ENCODE peak calls at places on chromosomes 3 and 15, in seven cellular contexts. Q is neural crest cell; T is effector CD8-positive, alpha-beta T cell; I is stimulated activated CD4-positive, alpha-beta T cell treated with anti-CD3 and anti-CD28 coated beads, Interleukin-1b, Interleukin-23, amount 100 ng/mL, for 1 hour; W is fibroblast of lung; O is IMR-90; P is stimulated activated CD8-positive, alpha-beta memory T cell treated with anti-CD3 and anti-CD28 coated beads, Interleukin-12 subunit alpha, Interleukin-12 subunit beta, amount 100 ng/mL, for 1 hour. F is an unnamed sample.

GRCh38 chr3:55364426-55364825 is 122.7 kb downstream of the WNT5A start:
- DNase-seq in O (no peak), Q (no peak), W (peak; percentile 83), I (no peak), T (no peak), P (no peak), F (peak; percentile 79)

GRCh38 chr3:25527796-25528195 is 99.7 kb downstream of the RARB start:
- DNase-seq in I (no peak), Q (no peak), W (peak; percentile 62), O (no peak), T (no peak), P (no peak), F (no peak)

GRCh38 chr15:66848116-66848515 is 146.1 kb downstream of the SMAD6 start:
- DNase-seq in T (no peak), I (no peak), W (no peak), P (no peak), Q (no peak), O (no peak), F (no peak)

GRCh38 chr3:128859573-128860154 is 19.8 kb upstream of the ACAD9 start:
- DNase-seq in I (no peak), W (no peak), P (no peak), Q (no peak), T (no peak), O (no peak), F (no peak)

GRCh38 chr3:180478695-180479094 is 123.3 kb upstream of the TTC14 start:
- DNase-seq in P (no peak), Q (no peak), T (no peak), O (no peak), W (no peak), I (no peak), F (no peak)

GRCh38 chr3:3015472-3016089 is 94.6 kb downstream of the IL5RA start:
- DNase-seq in P (no peak), O (peak; percentile 23), Q (peak; percentile 3), T (no peak), W (peak; percentile 7), I (no peak), F (no peak)

GRCh38 chr3:52310861-52311566 is 5.1 kb upstream of the DNAH1 start:
- DNase-seq in T (no peak), I (no peak), P (peak; percentile 21), W (no peak), Q (no peak), O (peak; percentile 12), F (no peak)

GRCh38 chr3:190811775-190812480 is 50.6 kb downstream of the GMNC start:
- DNase-seq in I (no peak), W (peak; percentile 44), O (peak; percentile 60), P (no peak), Q (peak; percentile 47), T (no peak), F (peak; percentile 11)

GRCh38 chr3:22981176-22981575 is 222.0 kb upstream of the UBE2E2 start:
- DNase-seq in T (no peak), I (no peak), W (no peak), P (no peak), Q (no peak), O (no peak), F (no peak)

GRCh38 chr15:90463381-90463780 is 66.3 kb upstream of the CRTC3 start:
- DNase-seq in W (peak; percentile 93), P (no peak), O (peak; percentile 76), Q (no peak), T (no peak), I (no peak), F (peak; percentile 86)

GRCh38 chr3:122956685-122957455 is 70.7 kb downstream of the SEMA5B start:
- DNase-seq in P (no peak), Q (no peak), T (no peak), I (no peak), W (no peak), O (no peak), F (no peak)

GRCh38 chr3:46075816-46076215 is 48.5 kb upstream of the XCR1 start:
- DNase-seq in W (no peak), P (no peak), Q (no peak), T (no peak), O (no peak), I (no peak), F (no peak)

GRCh38 chr3:112793311-112794081 is 53.2 kb downstream of the CD200R1L start:
- DNase-seq in W (no peak), T (no peak), O (no peak), Q (no peak), I (no peak), P (no peak), F (no peak)

GRCh38 chr3:67647390-67647878 is 7.0 kb downstream of the SUCLG2 start:
- DNase-seq in O (peak; percentile 99), P (no peak), Q (no peak), W (peak; percentile 99), I (no peak), T (no peak), F (peak; percentile 97)

GRCh38 chr15:57752426-57752825 is 45.9 kb downstream of the POLR2M start:
- DNase-seq in P (no peak), O (no peak), T (no peak), Q (no peak), I (no peak), W (no peak), F (no peak)

F was measured in GM04503.